ENCODE peak calls at places on chromosomes 13 and 19, in five cellular contexts. One of them, this sample, is unnamed.

GRCh38 chr13:50798923-50799322 is 44.6 kb downstream of the DLEU7 start:
- DNase-seq in IMR-90: no peak
- DNase-seq in mesenchymal stem cell: no peak
- DNase-seq in H1: no peak
- DNase-seq in H9: no peak
- DNase-seq in this sample: no peak

GRCh38 chr13:72556945-72557344 is 170.5 kb downstream of the MZT1 start:
- DNase-seq in IMR-90: no peak
- DNase-seq in mesenchymal stem cell: no peak
- DNase-seq in H1: no peak
- DNase-seq in H9: no peak
- DNase-seq in this sample: no peak

GRCh38 chr19:6728346-6728745 is 7.9 kb upstream of the C3 start:
- DNase-seq in IMR-90: no peak
- DNase-seq in mesenchymal stem cell: no peak
- DNase-seq in H1: no peak
- DNase-seq in H9: no peak
- DNase-seq in this sample: no peak

GRCh38 chr19:7099597-7099921 is 30.1 kb downstream of the ZNF557 start:
- DNase-seq in IMR-90: no peak
- DNase-seq in mesenchymal stem cell: no peak
- DNase-seq in H1: peak
- DNase-seq in H9: no peak
- DNase-seq in this sample: no peak

GRCh38 chr19:16527971-16528521 is 14.2 kb downstream of the CHERP start:
- DNase-seq in IMR-90: no peak
- DNase-seq in mesenchymal stem cell: peak
- DNase-seq in H1: no peak
- DNase-seq in H9: peak
- DNase-seq in this sample: no peak

GRCh38 chr13:50577806-50578205 is 265.7 kb downstream of the DLEU7 start:
- DNase-seq in IMR-90: no peak
- DNase-seq in mesenchymal stem cell: no peak
- DNase-seq in H1: no peak
- DNase-seq in H9: no peak
- DNase-seq in this sample: no peak

GRCh38 chr19:8269724-8270123 is 38.4 kb downstream of the CD320 start:
- DNase-seq in IMR-90: no peak
- DNase-seq in mesenchymal stem cell: no peak
- DNase-seq in H1: no peak
- DNase-seq in H9: no peak
- DNase-seq in this sample: no peak

GRCh38 chr19:51367565-51368365 is 1.0 kb downstream of the CLDND2 start:
- DNase-seq in IMR-90: peak
- DNase-seq in mesenchymal stem cell: peak
- DNase-seq in H1: peak
- DNase-seq in H9: peak
- DNase-seq in this sample: peak

GRCh38 chr13:49993666-49994065 is 3.2 kb upstream of the TRIM13 start:
- DNase-seq in IMR-90: no peak
- DNase-seq in mesenchymal stem cell: no peak
- DNase-seq in H1: no peak
- DNase-seq in H9: no peak
- DNase-seq in this sample: no peak

GRCh38 chr19:46696052-46696451 is 20.9 kb downstream of the PRKD2 start:
- DNase-seq in IMR-90: no peak
- DNase-seq in mesenchymal stem cell: no peak
- DNase-seq in H1: no peak
- DNase-seq in H9: no peak
- DNase-seq in this sample: no peak

GRCh38 chr19:36489920-36490415 is 607 bp upstream of the ZNF566 start:
- DNase-seq in IMR-90: peak
- DNase-seq in mesenchymal stem cell: no peak
- DNase-seq in H1: peak
- DNase-seq in H9: peak
- DNase-seq in this sample: peak

GRCh38 chr13:27044837-27045570 is 126.6 kb downstream of the USP12 start:
- DNase-seq in IMR-90: no peak
- DNase-seq in mesenchymal stem cell: peak
- DNase-seq in H1: no peak
- DNase-seq in H9: no peak
- DNase-seq in this sample: no peak

GRCh38 chr19:2426661-2427322 is 594 bp downstream of the TIMM13 start:
- DNase-seq in IMR-90: peak
- DNase-seq in mesenchymal stem cell: peak
- DNase-seq in H1: no peak
- DNase-seq in H9: peak
- DNase-seq in this sample: peak

GRCh38 chr13:93235258-93236015 is 8.8 kb downstream of the GPC6 start:
- DNase-seq in IMR-90: peak
- DNase-seq in mesenchymal stem cell: peak
- DNase-seq in H1: no peak
- DNase-seq in H9: no peak
- DNase-seq in this sample: no peak

GRCh38 chr19:58086825-58087710 is 11.0 kb downstream of the ZSCAN18 start:
- DNase-seq in IMR-90: no peak
- DNase-seq in mesenchymal stem cell: no peak
- DNase-seq in H1: no peak
- DNase-seq in H9: no peak
- DNase-seq in this sample: no peak

GRCh38 chr13:49148405-49148804 is 71.7 kb upstream of the MLNR start:
- DNase-seq in IMR-90: no peak
- DNase-seq in mesenchymal stem cell: no peak
- DNase-seq in H1: no peak
- DNase-seq in H9: no peak
- DNase-seq in this sample: no peak

GRCh38 chr13:46804391-46804815 is 7.4 kb upstream of the ESD start:
- DNase-seq in IMR-90: peak
- DNase-seq in mesenchymal stem cell: peak
- DNase-seq in H1: no peak
- DNase-seq in H9: no peak
- DNase-seq in this sample: no peak

GRCh38 chr19:14164088-14164487 is 27.7 kb upstream of the ASF1B start:
- DNase-seq in IMR-90: no peak
- DNase-seq in mesenchymal stem cell: no peak
- DNase-seq in H1: no peak
- DNase-seq in H9: no peak
- DNase-seq in this sample: no peak

GRCh38 chr19:14160017-14160703 is 23.8 kb upstream of the ASF1B start:
- DNase-seq in IMR-90: no peak
- DNase-seq in mesenchymal stem cell: no peak
- DNase-seq in H1: no peak
- DNase-seq in H9: no peak
- DNase-seq in this sample: no peak

GRCh38 chr19:14161305-14161704 is 24.9 kb upstream of the ASF1B start:
- DNase-seq in IMR-90: no peak
- DNase-seq in mesenchymal stem cell: no peak
- DNase-seq in H1: no peak
- DNase-seq in H9: no peak
- DNase-seq in this sample: no peak

GRCh38 chr19:14164724-14165493 is 28.5 kb upstream of the ASF1B start:
- DNase-seq in IMR-90: no peak
- DNase-seq in mesenchymal stem cell: no peak
- DNase-seq in H1: no peak
- DNase-seq in H9: no peak
- DNase-seq in this sample: no peak

DNA sequence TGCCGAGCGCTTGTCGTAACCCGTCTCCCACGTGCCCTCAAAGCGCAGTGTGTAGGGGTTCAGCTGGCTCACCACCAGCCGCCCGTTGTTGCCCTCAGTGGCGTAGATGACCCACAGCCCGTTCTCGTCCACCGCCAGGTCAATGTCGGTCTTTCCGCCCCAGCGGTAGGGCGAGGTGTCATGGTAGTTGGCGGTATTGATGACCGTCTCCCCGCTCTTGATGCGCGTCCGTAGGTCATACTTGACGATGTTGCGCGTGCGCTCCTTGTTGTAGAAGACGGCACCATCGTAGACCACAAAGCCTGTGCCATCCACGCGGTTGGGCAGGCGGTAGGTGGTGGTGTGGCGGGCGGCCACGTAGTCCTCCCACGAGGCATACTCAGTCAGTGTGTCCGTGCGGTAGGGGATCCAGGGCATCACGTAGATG is 26.5 kb upstream of the ASF1B start:
- DNase-seq in IMR-90: no peak
- DNase-seq in mesenchymal stem cell: no peak
- DNase-seq in H1: no peak
- DNase-seq in H9: no peak
- DNase-seq in this sample: no peak
- H3K14ac ChIP-seq in IMR-90: no peak
- H3K14ac ChIP-seq in mesenchymal stem cell: no peak
- H3K14ac ChIP-seq in H1: no peak
- H3K14ac ChIP-seq in H9: no peak
- H3K14ac ChIP-seq in this sample: peak

GRCh38 chr13:110442946-110443632 is 118.4 kb downstream of the RAB20 start:
- DNase-seq in IMR-90: peak
- DNase-seq in mesenchymal stem cell: peak
- DNase-seq in H1: no peak
- DNase-seq in H9: no peak
- DNase-seq in this sample: no peak
- H4K91ac ChIP-seq in IMR-90: no peak
- H4K91ac ChIP-seq in mesenchymal stem cell: no peak
- H4K91ac ChIP-seq in H1: no peak
- H4K91ac ChIP-seq in H9: no peak
- H4K91ac ChIP-seq in this sample: no peak

GRCh38 chr13:102240110-102240509 is 161.7 kb downstream of the FGF14 start:
- DNase-seq in IMR-90: no peak
- DNase-seq in mesenchymal stem cell: no peak
- DNase-seq in H1: no peak
- DNase-seq in H9: no peak
- DNase-seq in this sample: no peak

GRCh38 chr13:102250448-102250847 is 151.4 kb downstream of the FGF14 start:
- DNase-seq in IMR-90: no peak
- DNase-seq in mesenchymal stem cell: no peak
- DNase-seq in H1: no peak
- DNase-seq in H9: no peak
- DNase-seq in this sample: no peak

GRCh38 chr13:102244617-102245227 is 157.1 kb downstream of the FGF14 start:
- DNase-seq in IMR-90: no peak
- DNase-seq in mesenchymal stem cell: no peak
- DNase-seq in H1: no peak
- DNase-seq in H9: no peak
- DNase-seq in this sample: no peak
- H2AFZ ChIP-seq in IMR-90: no peak
- H2AFZ ChIP-seq in mesenchymal stem cell: no peak
- H2AFZ ChIP-seq in H1: no peak
- H2AFZ ChIP-seq in H9: no peak
- H2AFZ ChIP-seq in this sample: no peak

GRCh38 chr19:12736854-12737665 is at the start of gene GET3:
- DNase-seq in IMR-90: peak
- DNase-seq in mesenchymal stem cell: peak
- DNase-seq in H1: peak
- DNase-seq in H9: peak
- DNase-seq in this sample: peak
- H3K14ac ChIP-seq in IMR-90: peak
- H3K14ac ChIP-seq in mesenchymal stem cell: no peak
- H3K14ac ChIP-seq in H1: no peak
- H3K14ac ChIP-seq in H9: peak
- H3K14ac ChIP-seq in this sample: no peak

GRCh38 chr13:100674848-100675659 is 459 bp upstream of the TMTC4 start:
- DNase-seq in IMR-90: peak
- DNase-seq in mesenchymal stem cell: peak
- DNase-seq in H1: peak
- DNase-seq in H9: peak
- DNase-seq in this sample: peak

GRCh38 chr13:100675660-100676129 is 1.1 kb upstream of the TMTC4 start:
- DNase-seq in IMR-90: no peak
- DNase-seq in mesenchymal stem cell: no peak
- DNase-seq in H1: no peak
- DNase-seq in H9: no peak
- DNase-seq in this sample: no peak

GRCh38 chr13:100673376-100673830 is 1.2 kb downstream of the TMTC4 start:
- DNase-seq in IMR-90: no peak
- DNase-seq in mesenchymal stem cell: no peak
- DNase-seq in H1: no peak
- DNase-seq in H9: peak
- DNase-seq in this sample: no peak

GRCh38 chr13:100673831-100674362 is 698 bp downstream of the TMTC4 start:
- DNase-seq in IMR-90: peak
- DNase-seq in mesenchymal stem cell: peak
- DNase-seq in H1: no peak
- DNase-seq in H9: no peak
- DNase-seq in this sample: peak

DNA sequence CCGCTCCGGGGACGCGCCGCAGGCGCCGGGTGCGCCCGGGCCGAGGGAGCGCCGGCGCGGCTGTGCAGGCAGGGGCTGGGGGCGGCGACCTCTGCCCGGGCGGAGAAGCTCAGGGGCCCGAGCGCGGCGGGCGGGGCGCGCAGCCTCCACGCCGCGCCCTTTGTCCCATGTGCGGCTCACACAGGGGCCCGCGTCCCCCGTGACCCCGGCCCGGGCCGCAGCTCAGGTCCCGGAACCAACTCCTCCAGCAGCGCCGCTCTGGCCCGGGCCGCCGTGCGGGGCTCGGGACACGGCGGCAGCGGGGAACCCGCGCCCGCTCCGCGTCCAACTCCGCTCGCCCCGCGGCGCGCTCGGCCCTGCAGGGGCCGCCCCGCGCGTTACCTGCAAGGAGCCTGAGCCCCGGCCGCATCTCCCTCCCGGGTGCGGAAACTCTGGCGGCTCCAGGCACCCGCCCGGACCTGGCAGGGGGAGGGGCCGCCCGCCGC is at the start of gene TMTC4:
- DNase-seq in IMR-90: no peak
- DNase-seq in mesenchymal stem cell: no peak
- DNase-seq in H1: no peak
- DNase-seq in H9: no peak
- DNase-seq in this sample: peak
- H4K91ac ChIP-seq in IMR-90: no peak
- H4K91ac ChIP-seq in mesenchymal stem cell: peak
- H4K91ac ChIP-seq in H1: peak
- H4K91ac ChIP-seq in H9: no peak
- H4K91ac ChIP-seq in this sample: no peak

This sample was measured in neuronal stem cell.